ENCODE peak calls at places on chromosomes 6 and 20, in four cellular contexts. One of them, this sample, is unnamed.
A peak's percentile ranks its signal among the peaks of the same experiment; 100 is the strongest.

GRCh38 chr6:66265737-66266136 is 558.7 kb upstream of the EYS start:
- DNase-seq in AG04450: no peak
- DNase-seq in stomach: no peak
- DNase-seq in fibroblast of lung: no peak
- DNase-seq in this sample: no peak

GRCh38 chr6:97160280-97160679 is 122.7 kb downstream of the MMS22L start:
- DNase-seq in AG04450: no peak
- DNase-seq in stomach: no peak
- DNase-seq in fibroblast of lung: peak; percentile 6
- DNase-seq in this sample: no peak

GRCh38 chr6:30826961-30827342 is 57.4 kb upstream of the DDR1 start:
- DNase-seq in AG04450: no peak
- DNase-seq in stomach: peak; percentile 39
- DNase-seq in fibroblast of lung: peak; percentile 43
- DNase-seq in this sample: peak; percentile 33

GRCh38 chr6:132161283-132161682 is 210.1 kb upstream of the CCN2 start:
- DNase-seq in AG04450: peak; percentile 33
- DNase-seq in stomach: no peak
- DNase-seq in fibroblast of lung: peak; percentile 60
- DNase-seq in this sample: no peak

GRCh38 chr6:24752503-24752902 is 22.2 kb upstream of the GMNN start:
- DNase-seq in AG04450: no peak
- DNase-seq in stomach: peak; percentile 67
- DNase-seq in fibroblast of lung: no peak
- DNase-seq in this sample: no peak

GRCh38 chr6:11975353-11975977 is 36.6 kb upstream of the HIVEP1 start:
- DNase-seq in AG04450: no peak
- DNase-seq in stomach: peak; percentile 28
- DNase-seq in fibroblast of lung: no peak
- DNase-seq in this sample: no peak

GRCh38 chr20:63686492-63687321 is 9.7 kb upstream of the TNFRSF6B start:
- DNase-seq in AG04450: peak; percentile 8
- DNase-seq in stomach: peak; percentile 70
- DNase-seq in fibroblast of lung: peak; percentile 83
- DNase-seq in this sample: no peak

GRCh38 chr6:158465747-158466146 is 94.1 kb upstream of the TMEM181 start:
- DNase-seq in AG04450: no peak
- DNase-seq in stomach: no peak
- DNase-seq in fibroblast of lung: no peak
- DNase-seq in this sample: no peak

GRCh38 chr6:13303668-13304017 is 24.7 kb downstream of the TBC1D7 start:
- DNase-seq in AG04450: peak; percentile 52
- DNase-seq in stomach: peak; percentile 69
- DNase-seq in fibroblast of lung: peak; percentile 72
- DNase-seq in this sample: peak; percentile 65

GRCh38 chr20:22568872-22569344 is 15.5 kb downstream of the FOXA2 start:
- DNase-seq in AG04450: no peak
- DNase-seq in stomach: peak; percentile 57
- DNase-seq in fibroblast of lung: no peak
- DNase-seq in this sample: no peak
- H3K4me3 ChIP-seq in AG04450: no peak overlapping the region
- H3K4me3 ChIP-seq in stomach: peak overlapping the region; percentile 29
- H3K4me3 ChIP-seq in fibroblast of lung: no peak overlapping the region
- H3K4me3 ChIP-seq in this sample: no peak overlapping the region

GRCh38 chr20:56072165-56072564 is 66.8 kb upstream of the CBLN4 start:
- DNase-seq in AG04450: no peak
- DNase-seq in stomach: no peak
- DNase-seq in fibroblast of lung: no peak
- DNase-seq in this sample: no peak

GRCh38 chr20:56069016-56069415 is 63.7 kb upstream of the CBLN4 start:
- DNase-seq in AG04450: no peak
- DNase-seq in stomach: no peak
- DNase-seq in fibroblast of lung: no peak
- DNase-seq in this sample: no peak
- H3K9me3 ChIP-seq in AG04450: no peaks in the 10 kb centered on the region
- H3K9me3 ChIP-seq in stomach: no peaks in the 10 kb centered on the region
- H3K9me3 ChIP-seq in fibroblast of lung: no peaks in the 10 kb centered on the region
- H3K9me3 ChIP-seq in this sample: no peaks in the 10 kb centered on the region

GRCh38 chr6:3209114-3210023 is 18.1 kb downstream of the TUBB2B start:
- DNase-seq in AG04450: peak; percentile 68
- DNase-seq in stomach: peak; percentile 36
- DNase-seq in fibroblast of lung: peak; percentile 99
- DNase-seq in this sample: peak; percentile 92
- TF ChIP-seq CTCF in AG04450: no peak
- TF ChIP-seq CTCF in stomach: no peak
- TF ChIP-seq CTCF in fibroblast of lung: peak; percentile 10
- TF ChIP-seq CTCF in this sample: peak; percentile 26

GRCh38 chr20:24291066-24291465 is 178.4 kb upstream of the SYNDIG1 start:
- DNase-seq in AG04450: no peak
- DNase-seq in stomach: no peak
- DNase-seq in fibroblast of lung: no peak
- DNase-seq in this sample: no peak
- H3K4me3 ChIP-seq in AG04450: no peak overlapping the region
- H3K4me3 ChIP-seq in stomach: no peak overlapping the region
- H3K4me3 ChIP-seq in fibroblast of lung: no peak overlapping the region
- H3K4me3 ChIP-seq in this sample: no peak overlapping the region

DNA sequence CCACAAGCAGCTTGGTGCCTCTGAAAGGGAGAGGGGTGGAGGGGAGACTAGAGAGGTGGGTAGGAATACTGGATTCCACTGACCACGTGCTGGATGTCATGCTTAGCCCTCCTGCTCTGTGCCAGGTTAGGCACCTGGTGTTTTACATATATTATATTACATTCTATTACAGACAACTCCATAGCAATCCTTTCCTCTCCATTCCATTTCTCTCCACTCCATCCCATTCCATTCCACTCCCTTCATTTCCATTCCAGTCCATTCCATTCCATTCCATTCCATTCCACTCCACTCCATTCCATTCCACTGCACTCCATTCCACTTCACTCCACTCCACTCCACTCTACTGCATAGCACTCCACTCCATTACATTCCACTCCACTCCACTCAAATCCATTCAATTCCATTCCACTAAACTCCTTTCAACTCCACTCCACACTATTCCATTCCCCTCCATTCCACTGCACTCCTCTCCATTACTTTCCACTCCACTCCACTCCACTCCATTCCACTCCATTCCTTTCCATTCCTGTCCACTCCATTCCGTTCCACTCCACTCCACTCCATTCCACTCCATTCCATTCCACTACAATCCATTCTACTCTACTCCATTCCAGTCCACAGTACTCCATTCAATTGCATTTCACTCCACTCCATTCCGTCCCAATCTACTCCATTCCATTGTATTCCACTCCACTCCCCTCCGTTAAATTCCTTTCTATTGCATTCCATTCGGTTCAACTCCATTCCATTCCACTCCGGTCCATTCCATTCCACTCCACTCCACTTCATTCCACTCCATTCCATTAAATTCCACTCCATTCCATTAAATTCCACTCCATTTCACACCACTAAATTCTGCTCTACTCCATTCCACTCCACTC is 27.2 kb upstream of the DEFB125 start:
- DNase-seq in AG04450: no peak
- DNase-seq in stomach: no peak
- DNase-seq in fibroblast of lung: peak; percentile 6
- DNase-seq in this sample: no peak
- H3K9me3 ChIP-seq in AG04450: peaks cover 44% of the 10 kb centered on the region
- H3K9me3 ChIP-seq in stomach: no peaks in the 10 kb centered on the region
- H3K9me3 ChIP-seq in fibroblast of lung: no peaks in the 10 kb centered on the region
- H3K9me3 ChIP-seq in this sample: no peaks in the 10 kb centered on the region

GRCh38 chr20:62202676-62203377 is 17.3 kb downstream of the HRH3 start:
- DNase-seq in AG04450: no peak
- DNase-seq in stomach: no peak
- DNase-seq in fibroblast of lung: no peak
- DNase-seq in this sample: no peak
- TF ChIP-seq CTCF in AG04450: no peak
- TF ChIP-seq CTCF in stomach: no peak
- TF ChIP-seq CTCF in fibroblast of lung: no peak
- TF ChIP-seq CTCF in this sample: no peak

GRCh38 chr20:38757145-38757800 is 9.0 kb downstream of the ACTR5 start:
- DNase-seq in AG04450: no peak
- DNase-seq in stomach: no peak
- DNase-seq in fibroblast of lung: no peak
- DNase-seq in this sample: no peak

GRCh38 chr20:38755324-38755910 is 7.2 kb downstream of the ACTR5 start:
- DNase-seq in AG04450: no peak
- DNase-seq in stomach: no peak
- DNase-seq in fibroblast of lung: no peak
- DNase-seq in this sample: no peak

GRCh38 chr20:38751360-38751976 is 3.2 kb downstream of the ACTR5 start:
- DNase-seq in AG04450: no peak
- DNase-seq in stomach: no peak
- DNase-seq in fibroblast of lung: peak; percentile 22
- DNase-seq in this sample: no peak

GRCh38 chr20:38752029-38752428 is 3.8 kb downstream of the ACTR5 start:
- DNase-seq in AG04450: no peak
- DNase-seq in stomach: no peak
- DNase-seq in fibroblast of lung: no peak
- DNase-seq in this sample: no peak

GRCh38 chr20:38754924-38755323 is 6.7 kb downstream of the ACTR5 start:
- DNase-seq in AG04450: no peak
- DNase-seq in stomach: no peak
- DNase-seq in fibroblast of lung: no peak
- DNase-seq in this sample: no peak
- H3K4me3 ChIP-seq in AG04450: no peak overlapping the region
- H3K4me3 ChIP-seq in stomach: no peak overlapping the region
- H3K4me3 ChIP-seq in fibroblast of lung: no peak overlapping the region
- H3K4me3 ChIP-seq in this sample: no peak overlapping the region

DNA sequence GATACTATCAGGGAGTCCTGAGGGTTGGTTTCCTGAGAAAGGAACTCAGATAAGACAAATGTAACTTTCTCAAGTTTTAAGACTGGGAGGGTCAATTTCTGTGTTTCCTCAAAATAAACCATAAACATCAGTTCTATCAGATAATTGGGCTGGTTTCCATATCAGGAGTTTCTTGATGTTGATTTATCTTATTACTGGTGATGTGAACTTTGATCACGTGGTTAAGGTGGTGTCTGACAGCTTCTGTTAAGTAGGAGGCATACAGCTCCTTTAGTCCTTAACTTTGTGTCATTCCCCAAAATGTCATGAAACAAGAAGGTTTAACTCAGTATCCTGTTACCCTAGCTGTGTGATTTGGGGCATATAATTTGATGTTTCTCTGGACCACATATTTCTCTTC is 145.2 kb downstream of the ZNF217 start:
- DNase-seq in AG04450: no peak
- DNase-seq in stomach: no peak
- DNase-seq in fibroblast of lung: no peak
- DNase-seq in this sample: no peak
- H3K9me3 ChIP-seq in AG04450: no peaks in the 10 kb centered on the region
- H3K9me3 ChIP-seq in stomach: no peaks in the 10 kb centered on the region
- H3K9me3 ChIP-seq in fibroblast of lung: no peaks in the 10 kb centered on the region
- H3K9me3 ChIP-seq in this sample: peaks cover 3% of the 10 kb centered on the region

This sample was measured in WERI-Rb-1.